ENCODE peak calls at places on chromosomes 13 and 19, in eight cellular contexts. G is esophagus muscularis mucosa, X is suprapubic skin, D is spleen, Q is transverse colon, J is endothelial cell of umbilical vein, M is stomach, O is breast epithelium. S is an unnamed sample.

GRCh38 chr19:13899912-13900584 is 5.9 kb downstream of the BRME1 start:
- DNase-seq in G (no peak), X (no peak), D (no peak), Q (no peak), J (no peak), M (no peak), O (no peak), S (no peak)

GRCh38 chr13:112443191-112444000 is 67.2 kb downstream of the SPACA7 start:
- DNase-seq in G (peak), X (peak), D (peak), Q (no peak), J (no peak), M (peak), O (no peak), S (no peak)

GRCh38 chr13:109272595-109273325 is 513.6 kb downstream of the IRS2 start:
- DNase-seq in G (no peak), X (no peak), D (no peak), Q (no peak), J (no peak), M (no peak), O (no peak), S (no peak)

GRCh38 chr13:104301216-104301975 is 1235.2 kb upstream of the SLC10A2 start:
- DNase-seq in G (no peak), X (no peak), D (no peak), Q (no peak), J (no peak), M (no peak), O (no peak), S (no peak)

GRCh38 chr13:58687130-58687529 is 1055.6 kb downstream of the PCDH17 start:
- DNase-seq in G (no peak), X (no peak), D (no peak), Q (no peak), J (no peak), M (no peak), O (no peak), S (no peak)

GRCh38 chr13:20340759-20341161 is 108.6 kb upstream of the GJB6 start:
- DNase-seq in G (no peak), X (no peak), D (no peak), Q (no peak), J (no peak), M (no peak), O (no peak), S (no peak)

GRCh38 chr19:4589579-4590410 is 30.3 kb upstream of the SEMA6B start:
- DNase-seq in G (no peak), X (no peak), D (no peak), Q (no peak), J (peak), M (no peak), O (no peak), S (no peak)

GRCh38 chr19:19606021-19606420 is 12.5 kb downstream of the PBX4 start:
- DNase-seq in G (no peak), X (no peak), D (no peak), Q (peak), J (no peak), M (peak), O (no peak), S (no peak)

GRCh38 chr19:41928754-41929535 is 696 bp upstream of the ERFL start:
- DNase-seq in G (no peak), X (no peak), D (peak), Q (peak), J (no peak), M (no peak), O (no peak), S (no peak)

GRCh38 chr13:54433511-54434206 is 1405.0 kb downstream of the OLFM4 start:
- DNase-seq in G (no peak), X (no peak), D (no peak), Q (no peak), J (no peak), M (peak), O (no peak), S (no peak)

GRCh38 chr19:7855426-7856276 is 18.5 kb downstream of the PRR36 start:
- DNase-seq in G (no peak), X (no peak), D (no peak), Q (no peak), J (no peak), M (no peak), O (no peak), S (no peak)

GRCh38 chr13:73851104-73851503 is 283.1 kb downstream of the KLF12 start:
- DNase-seq in G (no peak), X (no peak), D (no peak), Q (no peak), J (no peak), M (no peak), O (no peak), S (no peak)

GRCh38 chr19:48325265-48325910 is at the start of gene EMP3:
- DNase-seq in G (no peak), X (peak), D (peak), Q (peak), J (peak), M (peak), O (peak), S (no peak)

GRCh38 chr19:18488838-18489626 is 32.8 kb downstream of the ELL start:
- DNase-seq in G (no peak), X (no peak), D (peak), Q (peak), J (peak), M (peak), O (no peak), S (no peak)

GRCh38 chr13:49116873-49117272 is 103.3 kb upstream of the MLNR start:
- DNase-seq in G (no peak), X (no peak), D (no peak), Q (no peak), J (no peak), M (no peak), O (no peak), S (no peak)

GRCh38 chr13:32278456-32278855 is 36.7 kb downstream of the ZAR1L start:
- DNase-seq in G (no peak), X (no peak), D (no peak), Q (no peak), J (no peak), M (no peak), O (no peak), S (no peak)

GRCh38 chr13:33999830-34000605 is 182.1 kb downstream of the RFC3 start:
- DNase-seq in G (no peak), X (no peak), D (no peak), Q (no peak), J (no peak), M (no peak), O (no peak), S (no peak)

GRCh38 chr13:34124912-34125311 is 307.0 kb downstream of the RFC3 start:
- DNase-seq in G (no peak), X (no peak), D (no peak), Q (no peak), J (no peak), M (no peak), O (no peak), S (no peak)

GRCh38 chr13:95164830-95165229 is 136.4 kb downstream of the ABCC4 start:
- DNase-seq in G (no peak), X (no peak), D (no peak), Q (peak), J (no peak), M (no peak), O (no peak), S (no peak)

GRCh38 chr13:108974686-108975085 is 345.3 kb downstream of the MYO16 start:
- DNase-seq in G (no peak), X (no peak), D (no peak), Q (no peak), J (no peak), M (no peak), O (no peak), S (no peak)

GRCh38 chr13:32309812-32310706 is 5.1 kb downstream of the ZAR1L start:
- DNase-seq in G (no peak), X (no peak), D (no peak), Q (peak), J (peak), M (no peak), O (no peak), S (peak)

GRCh38 chr19:1058112-1058511 is 8.9 kb upstream of the ARHGAP45 start:
- DNase-seq in G (no peak), X (no peak), D (no peak), Q (no peak), J (no peak), M (no peak), O (no peak), S (no peak)

GRCh38 chr19:33796164-33797100 is at the start of gene KCTD15:
- DNase-seq in G (no peak), X (no peak), D (no peak), Q (peak), J (peak), M (peak), O (no peak), S (no peak)

GRCh38 chr13:20475927-20476691 is 49.5 kb downstream of the CRYL1 start:
- DNase-seq in G (no peak), X (no peak), D (peak), Q (peak), J (no peak), M (peak), O (no peak), S (no peak)

GRCh38 chr13:110320645-110321044 is 13.6 kb downstream of the COL4A2 start:
- DNase-seq in G (no peak), X (no peak), D (no peak), Q (no peak), J (no peak), M (no peak), O (no peak), S (no peak)

GRCh38 chr19:31256601-31256990 is 92.6 kb downstream of the TSHZ3 start:
- DNase-seq in G (peak), X (no peak), D (no peak), Q (no peak), J (no peak), M (no peak), O (no peak), S (no peak)

GRCh38 chr13:44117351-44117750 is 237.6 kb downstream of the LACC1 start:
- DNase-seq in G (peak), X (no peak), D (no peak), Q (no peak), J (peak), M (no peak), O (no peak), S (no peak)

GRCh38 chr13:99585609-99586008 is 84.3 kb downstream of the TM9SF2 start:
- DNase-seq in G (no peak), X (no peak), D (no peak), Q (no peak), J (no peak), M (no peak), O (no peak), S (no peak)

GRCh38 chr19:40233811-40234389 is 7.4 kb upstream of the CCNP start:
- DNase-seq in G (no peak), X (no peak), D (no peak), Q (no peak), J (no peak), M (no peak), O (no peak), S (no peak)

GRCh38 chr13:37138169-37138568 is 32.7 kb upstream of the CSNK1A1L start:
- DNase-seq in G (no peak), X (no peak), D (no peak), Q (no peak), J (no peak), M (no peak), O (no peak), S (no peak)

GRCh38 chr13:27131906-27132305 is 39.7 kb downstream of the USP12 start:
- DNase-seq in G (no peak), X (no peak), D (no peak), Q (no peak), J (peak), M (no peak), O (no peak), S (no peak)

GRCh38 chr19:11598103-11598483 is 810 bp downstream of the ZNF627 start:
- DNase-seq in G (no peak), X (no peak), D (no peak), Q (no peak), J (no peak), M (no peak), O (no peak), S (no peak)

GRCh38 chr13:26965058-26965380 is 204.4 kb upstream of the GPR12 start:
- DNase-seq in G (no peak), X (no peak), D (no peak), Q (peak), J (no peak), M (no peak), O (no peak), S (no peak)

GRCh38 chr19:1511318-1511988 is 1.4 kb downstream of the ADAMTSL5 start:
- DNase-seq in G (no peak), X (no peak), D (no peak), Q (no peak), J (no peak), M (no peak), O (no peak), S (no peak)

GRCh38 chr19:54136086-54136863 is 1.3 kb upstream of the CNOT3 start:
- DNase-seq in G (no peak), X (no peak), D (no peak), Q (no peak), J (no peak), M (no peak), O (no peak), S (no peak)

GRCh38 chr19:7852851-7853759 is 21.1 kb downstream of the PRR36 start:
- DNase-seq in G (no peak), X (no peak), D (peak), Q (peak), J (peak), M (peak), O (peak), S (no peak)

GRCh38 chr19:3190921-3191805 is 5.4 kb downstream of the NCLN start:
- DNase-seq in G (no peak), X (no peak), D (peak), Q (no peak), J (no peak), M (no peak), O (no peak), S (no peak)

GRCh38 chr13:48817166-48817802 is 158.4 kb upstream of the FNDC3A start:
- DNase-seq in G (no peak), X (no peak), D (no peak), Q (no peak), J (no peak), M (no peak), O (no peak), S (no peak)

GRCh38 chr13:100513987-100514670 is 74.5 kb downstream of the GGACT start:
- DNase-seq in G (no peak), X (no peak), D (no peak), Q (no peak), J (no peak), M (no peak), O (no peak), S (no peak)

GRCh38 chr19:35004517-35005255 is 4.6 kb downstream of the GRAMD1A start:
- DNase-seq in G (no peak), X (no peak), D (peak), Q (no peak), J (no peak), M (no peak), O (no peak), S (no peak)
- H3K27ac ChIP-seq in G (no peak), X (no peak), D (peak), Q (peak), J (no peak), M (peak), O (peak), S (no peak)

GRCh38 chr13:41061914-41062837 is 867 bp downstream of the WBP4 start:
- DNase-seq in G (no peak), X (no peak), D (no peak), Q (no peak), J (peak), M (no peak), O (no peak), S (no peak)

GRCh38 chr13:41060723-41061074 is 610 bp upstream of the WBP4 start:
- DNase-seq in G (peak), X (peak), D (peak), Q (peak), J (peak), M (peak), O (peak), S (no peak)

GRCh38 chr13:41059896-41060722 is 1.2 kb upstream of the WBP4 start:
- DNase-seq in G (peak), X (peak), D (peak), Q (peak), J (peak), M (peak), O (peak), S (no peak)

GRCh38 chr13:41059466-41059865 is 1.8 kb upstream of the WBP4 start:
- DNase-seq in G (no peak), X (no peak), D (no peak), Q (no peak), J (peak), M (no peak), O (no peak), S (no peak)

GRCh38 chr13:41061075-41061913 is at the start of gene WBP4:
- DNase-seq in G (peak), X (peak), D (peak), Q (peak), J (peak), M (peak), O (peak), S (peak)
- TF ChIP-seq POLR2AphosphoS5 in G (peak), X (peak), D (peak), Q (peak), J (peak), M (peak), O (peak), S (peak)

DNA sequence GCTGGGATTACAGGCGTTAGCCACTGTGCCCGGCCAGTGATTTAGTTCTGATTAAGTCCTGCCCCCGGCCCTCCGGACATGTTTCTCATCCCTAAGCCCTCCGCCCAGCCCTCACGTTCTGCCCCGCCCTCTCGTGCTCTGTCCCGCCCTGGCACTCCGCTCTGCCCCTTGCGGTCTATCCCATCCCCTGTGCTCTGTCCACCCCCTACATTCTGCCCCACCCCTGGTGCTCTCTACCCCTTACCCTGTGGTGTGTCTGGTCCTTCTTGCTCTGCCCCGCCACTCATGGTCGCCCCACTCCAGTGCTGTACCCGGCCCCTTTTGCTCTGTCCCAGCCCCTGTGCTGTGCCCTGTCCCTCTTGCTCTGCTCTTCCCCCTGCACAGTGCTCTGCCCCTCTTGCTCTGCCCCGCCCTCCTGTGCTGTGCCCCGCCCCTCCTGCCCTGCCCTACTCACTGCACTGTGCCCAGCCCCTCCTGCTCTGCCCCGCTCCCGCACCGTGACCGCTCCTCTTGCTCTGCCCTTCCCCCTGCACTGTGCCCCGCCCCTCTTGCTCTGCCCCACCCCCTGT is 3.0 kb downstream of the GTPBP3 start:
- DNase-seq in G (no peak), X (no peak), D (no peak), Q (peak), J (no peak), M (peak), O (no peak), S (no peak)
- H3K27ac ChIP-seq in G (no peak), X (no peak), D (no peak), Q (peak), J (no peak), M (no peak), O (no peak), S (no peak)

DNA sequence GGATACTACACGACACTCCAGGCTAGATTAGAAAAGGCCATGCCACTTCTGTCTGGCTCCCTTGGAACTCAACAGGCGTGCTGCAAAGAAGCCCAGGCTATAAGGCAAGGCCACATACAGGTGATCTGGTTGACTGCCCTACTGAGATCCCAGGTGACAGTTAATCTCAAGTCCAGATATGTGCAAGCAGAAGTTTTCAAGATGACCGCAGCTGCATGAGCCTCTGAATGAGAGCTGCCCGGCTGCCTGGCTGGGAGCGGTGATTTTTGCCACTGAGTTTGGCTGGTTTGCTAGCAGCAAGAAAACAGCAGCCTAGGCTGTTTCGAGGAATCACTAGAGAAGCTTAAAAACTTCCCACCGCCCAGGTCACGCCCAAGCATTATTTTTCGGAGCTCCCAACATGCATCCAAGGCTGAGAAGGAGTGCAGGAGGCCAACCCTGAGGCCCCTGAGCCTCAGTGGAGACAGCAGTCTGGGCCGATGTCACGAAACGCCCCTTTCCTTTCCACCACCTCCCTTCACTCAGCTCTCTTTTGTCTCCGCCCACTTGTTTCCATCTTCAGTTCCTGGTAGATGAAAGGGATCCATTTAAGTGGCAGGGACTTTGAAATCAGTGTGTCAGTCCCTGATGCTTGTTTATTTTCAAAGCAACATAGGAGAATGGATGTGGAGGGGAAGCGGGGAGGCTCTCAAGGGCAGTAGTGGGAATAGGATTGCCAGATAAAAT is 13.9 kb upstream of the URI1 start:
- DNase-seq in G (no peak), X (no peak), D (no peak), Q (no peak), J (no peak), M (no peak), O (no peak), S (no peak)
- TF ChIP-seq POLR2AphosphoS5 in G (no peak), X (no peak), D (no peak), Q (no peak), J (no peak), M (no peak), O (no peak), S (no peak)

GRCh38 chr19:55857974-55858373 is 21.6 kb downstream of the NLRP4 start:
- DNase-seq in G (no peak), X (no peak), D (no peak), Q (no peak), J (no peak), M (no peak), O (no peak), S (no peak)
- H3K27ac ChIP-seq in G (no peak), X (no peak), D (peak), Q (no peak), J (no peak), M (no peak), O (no peak), S (no peak)

DNA sequence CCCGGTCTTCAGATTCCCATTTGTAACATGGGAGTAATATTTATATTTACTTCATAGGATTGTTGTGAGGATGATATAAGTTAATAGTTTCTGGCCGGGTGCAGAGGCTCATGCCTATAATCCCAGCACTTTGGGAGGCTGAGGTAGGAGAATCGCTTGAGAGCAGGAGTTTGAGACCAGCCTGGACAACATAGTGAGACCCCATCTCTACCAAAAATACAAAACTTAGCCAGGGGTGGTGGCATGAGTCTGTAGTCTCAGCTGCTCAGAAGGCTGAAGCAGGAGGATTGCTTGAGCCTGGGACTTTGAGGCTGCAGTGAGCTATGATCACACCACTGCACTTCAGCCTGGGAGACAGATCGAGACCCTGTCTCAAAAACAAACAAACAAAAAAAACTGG is 11.2 kb downstream of the CATSPERG start:
- DNase-seq in G (no peak), X (no peak), D (no peak), Q (no peak), J (no peak), M (no peak), O (no peak), S (no peak)
- TF ChIP-seq POLR2AphosphoS5 in G (no peak), X (no peak), D (no peak), Q (no peak), J (no peak), M (no peak), O (no peak), S (no peak)

GRCh38 chr13:50676602-50677001 is 166.9 kb downstream of the DLEU7 start:
- DNase-seq in G (peak), X (no peak), D (no peak), Q (no peak), J (peak), M (no peak), O (no peak), S (no peak)
- H3K27ac ChIP-seq in G (no peak), X (peak), D (peak), Q (no peak), J (no peak), M (no peak), O (no peak), S (no peak)

GRCh38 chr19:43784251-43784980 is 3.6 kb upstream of the KCNN4 start:
- DNase-seq in G (no peak), X (no peak), D (no peak), Q (peak), J (peak), M (peak), O (peak), S (no peak)
- TF ChIP-seq POLR2AphosphoS5 in G (no peak), X (peak), D (no peak), Q (no peak), J (peak), M (peak), O (no peak), S (no peak)